ENCODE peak calls at places on chromosomes 3 and 15, in ten cellular contexts. One of them, this sample, is unnamed.

GRCh38 chr15:28948036-28948435 is 62.3 kb downstream of the APBA2 start:
- DNase-seq in A549: no peak
- DNase-seq in fibroblast of lung: no peak
- DNase-seq in kidney: no peak
- DNase-seq in uterus: no peak
- DNase-seq in tibial nerve: no peak
- DNase-seq in tibial artery: peak; percentile 16
- DNase-seq in colonic mucosa: no peak
- DNase-seq in Panc1: no peak
- DNase-seq in natural killer cell: no peak
- DNase-seq in this sample: no peak

GRCh38 chr15:78392430-78392829 is 45.6 kb upstream of the IREB2 start:
- DNase-seq in A549: no peak
- DNase-seq in fibroblast of lung: no peak
- DNase-seq in kidney: no peak
- DNase-seq in uterus: no peak
- DNase-seq in tibial nerve: no peak
- DNase-seq in tibial artery: peak; percentile 20
- DNase-seq in colonic mucosa: peak; percentile 81
- DNase-seq in Panc1: no peak
- DNase-seq in natural killer cell: no peak
- DNase-seq in this sample: no peak

GRCh38 chr3:161500057-161500836 is 3.6 kb downstream of the OTOL1 start:
- DNase-seq in A549: no peak
- DNase-seq in fibroblast of lung: peak; percentile 2
- DNase-seq in kidney: no peak
- DNase-seq in uterus: no peak
- DNase-seq in tibial nerve: no peak
- DNase-seq in tibial artery: no peak
- DNase-seq in colonic mucosa: no peak
- DNase-seq in Panc1: no peak
- DNase-seq in natural killer cell: no peak
- DNase-seq in this sample: no peak

GRCh38 chr3:56885879-56886647 is 84.3 kb upstream of the ARHGEF3 start:
- DNase-seq in A549: no peak
- DNase-seq in fibroblast of lung: no peak
- DNase-seq in kidney: no peak
- DNase-seq in uterus: no peak
- DNase-seq in tibial nerve: no peak
- DNase-seq in tibial artery: no peak
- DNase-seq in colonic mucosa: no peak
- DNase-seq in Panc1: no peak
- DNase-seq in natural killer cell: no peak
- DNase-seq in this sample: no peak

GRCh38 chr3:79871656-79872055 is 103.9 kb upstream of the ROBO1 start:
- DNase-seq in A549: no peak
- DNase-seq in fibroblast of lung: peak; percentile 71
- DNase-seq in kidney: no peak
- DNase-seq in uterus: no peak
- DNase-seq in tibial nerve: no peak
- DNase-seq in tibial artery: no peak
- DNase-seq in colonic mucosa: no peak
- DNase-seq in Panc1: no peak
- DNase-seq in natural killer cell: no peak
- DNase-seq in this sample: no peak

GRCh38 chr3:37904614-37905047 is 43.0 kb downstream of the CTDSPL start:
- DNase-seq in A549: no peak
- DNase-seq in fibroblast of lung: peak; percentile 70
- DNase-seq in kidney: no peak
- DNase-seq in uterus: no peak
- DNase-seq in tibial nerve: no peak
- DNase-seq in tibial artery: no peak
- DNase-seq in colonic mucosa: no peak
- DNase-seq in Panc1: no peak
- DNase-seq in natural killer cell: no peak
- DNase-seq in this sample: no peak

GRCh38 chr3:23950303-23950702 is 5.2 kb downstream of the NR1D2 start:
- DNase-seq in A549: no peak
- DNase-seq in fibroblast of lung: no peak
- DNase-seq in kidney: no peak
- DNase-seq in uterus: no peak
- DNase-seq in tibial nerve: no peak
- DNase-seq in tibial artery: no peak
- DNase-seq in colonic mucosa: no peak
- DNase-seq in Panc1: no peak
- DNase-seq in natural killer cell: no peak
- DNase-seq in this sample: no peak

GRCh38 chr3:105979961-105980360 is 111.1 kb upstream of the CBLB start:
- DNase-seq in A549: no peak
- DNase-seq in fibroblast of lung: peak; percentile 71
- DNase-seq in kidney: no peak
- DNase-seq in uterus: no peak
- DNase-seq in tibial nerve: no peak
- DNase-seq in tibial artery: no peak
- DNase-seq in colonic mucosa: no peak
- DNase-seq in Panc1: no peak
- DNase-seq in natural killer cell: no peak
- DNase-seq in this sample: no peak

GRCh38 chr15:82543155-82543554 is 2.9 kb upstream of the RPS17 start:
- DNase-seq in A549: no peak
- DNase-seq in fibroblast of lung: peak; percentile 92
- DNase-seq in kidney: no peak
- DNase-seq in uterus: no peak
- DNase-seq in tibial nerve: no peak
- DNase-seq in tibial artery: no peak
- DNase-seq in colonic mucosa: no peak
- DNase-seq in Panc1: no peak
- DNase-seq in natural killer cell: no peak
- DNase-seq in this sample: no peak

GRCh38 chr15:60358935-60359672 is 38.7 kb downstream of the ANXA2 start:
- DNase-seq in A549: peak; percentile 62
- DNase-seq in fibroblast of lung: peak; percentile 93
- DNase-seq in kidney: no peak
- DNase-seq in uterus: no peak
- DNase-seq in tibial nerve: no peak
- DNase-seq in tibial artery: no peak
- DNase-seq in colonic mucosa: no peak
- DNase-seq in Panc1: no peak
- DNase-seq in natural killer cell: no peak
- DNase-seq in this sample: no peak

GRCh38 chr15:83999396-84000120 is 236.0 kb upstream of the GOLGA6L4 start:
- DNase-seq in A549: no peak
- DNase-seq in fibroblast of lung: peak; percentile 32
- DNase-seq in kidney: no peak
- DNase-seq in uterus: no peak
- DNase-seq in tibial nerve: no peak
- DNase-seq in tibial artery: no peak
- DNase-seq in colonic mucosa: no peak
- DNase-seq in Panc1: no peak
- DNase-seq in natural killer cell: no peak
- DNase-seq in this sample: no peak

GRCh38 chr3:57731311-57731710 is 24.8 kb upstream of the SLMAP start:
- DNase-seq in A549: no peak
- DNase-seq in fibroblast of lung: peak; percentile 60
- DNase-seq in kidney: no peak
- DNase-seq in uterus: no peak
- DNase-seq in tibial nerve: no peak
- DNase-seq in tibial artery: no peak
- DNase-seq in colonic mucosa: no peak
- DNase-seq in Panc1: no peak
- DNase-seq in natural killer cell: no peak
- DNase-seq in this sample: no peak

GRCh38 chr3:166837535-166837934 is 542.6 kb downstream of the ZBBX start:
- DNase-seq in A549: peak; percentile 6
- DNase-seq in fibroblast of lung: no peak
- DNase-seq in kidney: no peak
- DNase-seq in uterus: no peak
- DNase-seq in tibial nerve: no peak
- DNase-seq in tibial artery: no peak
- DNase-seq in colonic mucosa: no peak
- DNase-seq in Panc1: no peak
- DNase-seq in natural killer cell: no peak
- DNase-seq in this sample: peak; percentile 3

GRCh38 chr3:138941259-138941885 is 5.6 kb downstream of the FOXL2 start:
- DNase-seq in A549: peak; percentile 62
- DNase-seq in fibroblast of lung: peak; percentile 32
- DNase-seq in kidney: no peak
- DNase-seq in uterus: no peak
- DNase-seq in tibial nerve: no peak
- DNase-seq in tibial artery: peak; percentile 13
- DNase-seq in colonic mucosa: peak; percentile 66
- DNase-seq in Panc1: no peak
- DNase-seq in natural killer cell: no peak
- DNase-seq in this sample: peak; percentile 59

GRCh38 chr15:37099321-37100108 is 834 bp downstream of the MEIS2 start:
- DNase-seq in A549: peak; percentile 35
- DNase-seq in fibroblast of lung: peak; percentile 63
- DNase-seq in kidney: peak; percentile 31
- DNase-seq in uterus: peak; percentile 66
- DNase-seq in tibial nerve: no peak
- DNase-seq in tibial artery: no peak
- DNase-seq in colonic mucosa: no peak
- DNase-seq in Panc1: no peak
- DNase-seq in natural killer cell: no peak
- DNase-seq in this sample: no peak

GRCh38 chr3:27910456-27910855 is 188.3 kb upstream of the EOMES start:
- DNase-seq in A549: no peak
- DNase-seq in fibroblast of lung: no peak
- DNase-seq in kidney: no peak
- DNase-seq in uterus: peak; percentile 13
- DNase-seq in tibial nerve: no peak
- DNase-seq in tibial artery: no peak
- DNase-seq in colonic mucosa: no peak
- DNase-seq in Panc1: no peak
- DNase-seq in natural killer cell: no peak
- DNase-seq in this sample: no peak

DNA sequence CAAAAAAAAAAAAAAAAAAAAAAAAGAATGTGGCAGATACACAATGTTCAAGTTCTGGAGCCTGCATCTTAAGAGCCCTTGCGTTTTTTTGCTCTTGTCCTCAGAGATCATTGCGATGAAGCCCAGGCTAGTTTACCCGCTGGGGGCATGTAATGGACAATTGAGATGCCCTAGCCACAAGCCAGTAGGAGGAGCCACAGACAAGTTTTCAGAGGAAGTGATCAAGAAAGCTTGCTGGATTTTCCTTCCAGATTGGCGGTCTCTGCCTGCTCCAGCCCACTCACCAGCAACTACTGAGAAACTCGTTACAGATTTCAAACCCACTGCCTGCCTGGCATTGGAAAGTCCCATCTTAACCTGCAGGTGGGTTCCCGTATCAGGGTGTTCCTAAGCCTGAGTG is 192.1 kb upstream of the EOMES start:
- DNase-seq in A549: peak; percentile 18
- DNase-seq in fibroblast of lung: no peak
- DNase-seq in kidney: no peak
- DNase-seq in uterus: no peak
- DNase-seq in tibial nerve: no peak
- DNase-seq in tibial artery: no peak
- DNase-seq in colonic mucosa: no peak
- DNase-seq in Panc1: no peak
- DNase-seq in natural killer cell: no peak
- DNase-seq in this sample: no peak
- TF ChIP-seq CTCF in A549: peak; percentile 5
- TF ChIP-seq CTCF in fibroblast of lung: no peak
- TF ChIP-seq CTCF in kidney: no peak
- TF ChIP-seq CTCF in uterus: no peak
- TF ChIP-seq CTCF in tibial nerve: no peak
- TF ChIP-seq CTCF in tibial artery: no peak
- TF ChIP-seq CTCF in colonic mucosa: no peak
- TF ChIP-seq CTCF in Panc1: no peak
- TF ChIP-seq CTCF in natural killer cell: no peak
- TF ChIP-seq CTCF in this sample: no peak

GRCh38 chr3:78163379-78163778 is 1123.5 kb downstream of the ROBO2 start:
- DNase-seq in A549: no peak
- DNase-seq in fibroblast of lung: no peak
- DNase-seq in kidney: no peak
- DNase-seq in uterus: no peak
- DNase-seq in tibial nerve: no peak
- DNase-seq in tibial artery: no peak
- DNase-seq in colonic mucosa: no peak
- DNase-seq in Panc1: no peak
- DNase-seq in natural killer cell: no peak
- DNase-seq in this sample: no peak

GRCh38 chr3:78161736-78162135 is 1121.8 kb downstream of the ROBO2 start:
- DNase-seq in A549: no peak
- DNase-seq in fibroblast of lung: no peak
- DNase-seq in kidney: no peak
- DNase-seq in uterus: no peak
- DNase-seq in tibial nerve: no peak
- DNase-seq in tibial artery: no peak
- DNase-seq in colonic mucosa: no peak
- DNase-seq in Panc1: no peak
- DNase-seq in natural killer cell: no peak
- DNase-seq in this sample: no peak

GRCh38 chr3:78165876-78166275 is 1126.0 kb downstream of the ROBO2 start:
- DNase-seq in A549: no peak
- DNase-seq in fibroblast of lung: no peak
- DNase-seq in kidney: no peak
- DNase-seq in uterus: no peak
- DNase-seq in tibial nerve: no peak
- DNase-seq in tibial artery: no peak
- DNase-seq in colonic mucosa: no peak
- DNase-seq in Panc1: no peak
- DNase-seq in natural killer cell: no peak
- DNase-seq in this sample: no peak
- TF ChIP-seq CTCF in A549: no peak
- TF ChIP-seq CTCF in fibroblast of lung: no peak
- TF ChIP-seq CTCF in kidney: no peak
- TF ChIP-seq CTCF in uterus: no peak
- TF ChIP-seq CTCF in tibial nerve: no peak
- TF ChIP-seq CTCF in tibial artery: no peak
- TF ChIP-seq CTCF in colonic mucosa: no peak
- TF ChIP-seq CTCF in Panc1: no peak
- TF ChIP-seq CTCF in natural killer cell: no peak
- TF ChIP-seq CTCF in this sample: peak; percentile 33

GRCh38 chr3:159763466-159764210 is 225.0 kb upstream of the IL12A start:
- DNase-seq in A549: peak; percentile 88
- DNase-seq in fibroblast of lung: peak; percentile 89
- DNase-seq in kidney: peak; percentile 93
- DNase-seq in uterus: peak; percentile 80
- DNase-seq in tibial nerve: peak; percentile 29
- DNase-seq in tibial artery: peak; percentile 91
- DNase-seq in colonic mucosa: peak; percentile 82
- DNase-seq in Panc1: peak; percentile 41
- DNase-seq in natural killer cell: no peak
- DNase-seq in this sample: peak; percentile 64
- TF ChIP-seq CTCF in A549: peak; percentile 22
- TF ChIP-seq CTCF in fibroblast of lung: peak; percentile 16
- TF ChIP-seq CTCF in kidney: peak; percentile 16
- TF ChIP-seq CTCF in uterus: peak; percentile 76
- TF ChIP-seq CTCF in tibial nerve: no peak
- TF ChIP-seq CTCF in tibial artery: peak; percentile 65
- TF ChIP-seq CTCF in colonic mucosa: peak; percentile 17
- TF ChIP-seq CTCF in Panc1: peak; percentile 44
- TF ChIP-seq CTCF in natural killer cell: no peak
- TF ChIP-seq CTCF in this sample: peak; percentile 54

DNA sequence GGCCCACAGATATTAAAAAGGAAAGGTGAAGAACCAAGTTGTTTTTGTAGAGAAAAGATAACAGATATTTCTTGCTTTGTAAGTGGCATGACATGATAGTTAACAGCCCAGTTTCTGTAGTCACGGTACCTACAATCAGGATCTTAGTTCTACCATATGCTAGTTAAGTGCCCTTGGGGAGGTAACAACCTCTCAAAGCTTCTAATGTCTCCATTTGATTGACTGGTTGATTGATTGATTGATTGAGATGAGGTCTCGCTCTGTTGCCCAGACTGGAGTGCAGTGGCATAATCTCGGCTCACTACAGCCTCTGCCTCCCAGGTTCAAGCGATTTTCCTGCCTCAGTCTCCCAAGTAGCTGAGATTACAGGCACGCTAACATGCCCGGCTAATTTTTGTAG is 28.5 kb downstream of the SENP5 start:
- DNase-seq in A549: no peak
- DNase-seq in fibroblast of lung: no peak
- DNase-seq in kidney: no peak
- DNase-seq in uterus: no peak
- DNase-seq in tibial nerve: no peak
- DNase-seq in tibial artery: no peak
- DNase-seq in colonic mucosa: no peak
- DNase-seq in Panc1: no peak
- DNase-seq in natural killer cell: no peak
- DNase-seq in this sample: no peak
- TF ChIP-seq CTCF in A549: no peak
- TF ChIP-seq CTCF in fibroblast of lung: no peak
- TF ChIP-seq CTCF in kidney: no peak
- TF ChIP-seq CTCF in uterus: no peak
- TF ChIP-seq CTCF in tibial nerve: no peak
- TF ChIP-seq CTCF in tibial artery: no peak
- TF ChIP-seq CTCF in colonic mucosa: no peak
- TF ChIP-seq CTCF in Panc1: no peak
- TF ChIP-seq CTCF in natural killer cell: no peak
- TF ChIP-seq CTCF in this sample: no peak